ENCODE peak calls at places on chromosomes 1 and 21, in four cellular contexts. L is body of pancreas, J is IMR-90, G is stomach. Z is an unnamed sample.

GRCh38 chr1:107990606-107991005 is 25.6 kb upstream of the VAV3 start:
- DNase-seq in G (no peak), J (no peak), L (no peak), Z (no peak)

GRCh38 chr21:31879911-31880310 is 7.1 kb downstream of the HUNK start:
- DNase-seq in J (no peak), G (no peak), L (no peak), Z (no peak)

GRCh38 chr1:51313961-51314777 is 16.2 kb downstream of the TTC39A start:
- DNase-seq in J (peak), G (no peak), L (peak), Z (peak)

GRCh38 chr1:5423109-5423508 is 569.1 kb downstream of the NPHP4 start:
- DNase-seq in G (no peak), L (no peak), J (no peak), Z (no peak)

GRCh38 chr1:161098161-161099068 is at the start of gene KLHDC9:
- DNase-seq in G (peak), L (peak), J (peak), Z (peak)

GRCh38 chr1:213669964-213670691 is 317.6 kb upstream of the PROX1 start:
- DNase-seq in L (no peak), G (no peak), J (no peak), Z (no peak)

GRCh38 chr1:184075040-184076029 is 23.8 kb downstream of the TSEN15 start:
- DNase-seq in G (no peak), L (peak), J (peak), Z (peak)

GRCh38 chr1:58941471-58942289 is 157.8 kb upstream of the JUN start:
- DNase-seq in G (peak), J (no peak), L (peak), Z (no peak)

GRCh38 chr1:201302168-201302896 is 19.0 kb downstream of the PKP1 start:
- DNase-seq in L (no peak), G (no peak), J (no peak), Z (no peak)

GRCh38 chr1:37448691-37449417 is 25.5 kb upstream of the ZC3H12A start:
- DNase-seq in G (no peak), J (peak), L (no peak), Z (no peak)

GRCh38 chr1:195954848-195955247 is 653.4 kb downstream of the KCNT2 start:
- DNase-seq in J (no peak), G (no peak), L (no peak), Z (no peak)

GRCh38 chr21:41948404-41948895 is 5.4 kb downstream of the C2CD2 start:
- DNase-seq in J (no peak), G (no peak), L (no peak), Z (no peak)

GRCh38 chr1:31625561-31626272 is 8.2 kb downstream of the HCRTR1 start:
- DNase-seq in L (no peak), G (no peak), J (peak), Z (peak)

GRCh38 chr1:59685101-59685500 is 129.6 kb upstream of the HOOK1 start:
- DNase-seq in G (no peak), J (no peak), L (no peak), Z (no peak)

GRCh38 chr1:167185062-167185461 is 35.6 kb upstream of the POU2F1 start:
- DNase-seq in G (no peak), L (no peak), J (no peak), Z (no peak)

GRCh38 chr1:90114521-90115141 is 119.7 kb downstream of the ZNF326 start:
- DNase-seq in J (peak), G (no peak), L (no peak), Z (peak)

GRCh38 chr21:45147473-45148315 is 73.3 kb downstream of the ADARB1 start:
- DNase-seq in L (no peak), G (no peak), J (no peak), Z (no peak)

GRCh38 chr1:192316692-192317091 is at the start of gene RGS21:
- DNase-seq in J (no peak), L (no peak), G (no peak), Z (no peak)

GRCh38 chr1:150152182-150152536 is 2.4 kb downstream of the PLEKHO1 start:
- DNase-seq in G (no peak), L (no peak), J (no peak), Z (no peak)

GRCh38 chr1:100721502-100722205 is 2.1 kb downstream of the VCAM1 start:
- DNase-seq in G (peak), L (peak), J (peak), Z (peak)

GRCh38 chr21:44953628-44954021 is 13.8 kb downstream of the SLX9 start:
- DNase-seq in L (no peak), G (no peak), J (no peak), Z (no peak)

GRCh38 chr1:221824909-221825308 is 83.0 kb upstream of the DUSP10 start:
- DNase-seq in L (peak), J (no peak), G (no peak), Z (no peak)

GRCh38 chr1:9700340-9700739 is 48.8 kb downstream of the PIK3CD start:
- DNase-seq in J (peak), L (no peak), G (no peak), Z (peak)

GRCh38 chr1:159204071-159204790 is 444 bp upstream of the ACKR1 start:
- DNase-seq in G (no peak), J (no peak), L (no peak), Z (no peak)

GRCh38 chr21:34707876-34708325 is 39.1 kb downstream of the CLIC6 start:
- DNase-seq in J (no peak), G (no peak), L (no peak), Z (no peak)

GRCh38 chr1:159959451-159959850 is 5.4 kb upstream of the SLAMF9 start:
- DNase-seq in G (no peak), J (no peak), L (no peak), Z (no peak)

GRCh38 chr21:34582506-34583150 is 32.3 kb downstream of the RCAN1 start:
- DNase-seq in G (no peak), L (no peak), J (peak), Z (peak)

GRCh38 chr1:5847013-5847654 is 145.1 kb downstream of the NPHP4 start:
- DNase-seq in L (no peak), J (peak), G (no peak), Z (peak)

GRCh38 chr1:230823421-230823820 is 44.9 kb downstream of the C1orf198 start:
- DNase-seq in J (no peak), L (peak), G (no peak), Z (no peak)

GRCh38 chr1:29567257-29567656 is 330.9 kb downstream of the PTPRU start:
- DNase-seq in G (no peak), L (no peak), J (no peak), Z (no peak)

GRCh38 chr1:110607663-110608230 is 1.6 kb upstream of the KCNA2 start:
- DNase-seq in J (no peak), G (no peak), L (peak), Z (no peak)

GRCh38 chr1:66933887-66934700 is 9.3 kb downstream of the MIER1 start:
- DNase-seq in J (no peak), L (no peak), G (no peak), Z (no peak)

GRCh38 chr1:156626079-156626438 is 6.8 kb downstream of the HAPLN2 start:
- DNase-seq in L (no peak), J (no peak), G (no peak), Z (no peak)

GRCh38 chr1:156625436-156626078 is 6.3 kb downstream of the HAPLN2 start:
- DNase-seq in G (peak), J (peak), L (peak), Z (no peak)

GRCh38 chr1:156622581-156623297 is 3.5 kb downstream of the HAPLN2 start:
- DNase-seq in J (no peak), G (no peak), L (no peak), Z (no peak)

GRCh38 chr1:156624814-156625435 is 5.7 kb downstream of the HAPLN2 start:
- DNase-seq in L (no peak), J (no peak), G (no peak), Z (no peak)

GRCh38 chr1:156623946-156624813 is 5.0 kb downstream of the HAPLN2 start:
- DNase-seq in G (peak), J (peak), L (peak), Z (peak)
- H3K4me3 ChIP-seq in G (peak), J (peak), L (no peak), Z (peak)

GRCh38 chr1:156815851-156816536 is 654 bp downstream of the SH2D2A start:
- DNase-seq in J (no peak), L (no peak), G (no peak), Z (no peak)

GRCh38 chr1:156815307-156815826 is 1.3 kb downstream of the SH2D2A start:
- DNase-seq in L (peak), J (peak), G (no peak), Z (peak)

GRCh38 chr1:156813298-156813697 is 3.4 kb downstream of the SH2D2A start:
- DNase-seq in L (no peak), J (no peak), G (no peak), Z (no peak)

GRCh38 chr1:156813750-156814570 is 2.7 kb downstream of the SH2D2A start:
- DNase-seq in J (peak), G (peak), L (peak), Z (no peak)

DNA sequence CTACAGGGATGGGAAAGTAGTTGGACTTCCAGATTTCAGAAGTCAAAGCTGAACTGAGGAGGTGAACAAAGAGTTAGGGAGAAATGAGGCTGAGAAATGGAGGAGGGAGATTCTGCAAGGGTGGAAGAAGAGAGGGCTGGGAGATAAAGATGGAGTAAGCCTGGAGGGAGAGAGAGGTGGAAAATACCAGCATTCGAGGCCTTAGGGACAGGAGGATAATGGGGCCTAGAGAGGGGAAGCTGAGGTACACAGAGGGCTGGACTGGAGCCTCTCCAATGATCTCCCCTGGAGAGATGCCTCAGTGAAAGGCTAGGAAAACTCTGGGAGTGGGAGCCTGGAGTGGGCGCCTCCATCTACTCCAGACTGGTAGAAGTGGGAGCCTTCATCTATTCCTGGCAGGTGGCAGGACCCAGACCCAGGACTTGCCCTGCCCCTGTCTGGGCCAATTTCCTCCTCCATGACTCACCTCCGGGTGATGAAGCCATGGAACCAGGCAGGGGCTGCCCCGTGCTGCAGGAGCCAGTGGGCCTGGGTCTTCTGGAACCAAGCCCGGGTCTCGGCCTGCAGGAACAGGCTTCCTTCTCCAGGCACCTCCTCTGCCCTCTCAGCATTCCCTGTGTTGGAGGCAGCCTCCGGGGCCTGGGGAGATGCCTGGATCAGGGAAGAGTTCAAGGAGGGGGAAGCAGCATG is 1.9 kb downstream of the SH2D2A start:
- DNase-seq in G (no peak), L (no peak), J (no peak), Z (no peak)
- H3K27ac ChIP-seq in G (no peak), L (no peak), J (no peak), Z (no peak)

GRCh38 chr1:178513278-178513983 is 522 bp downstream of the TEX35 start:
- DNase-seq in L (no peak), G (peak), J (peak), Z (no peak)
- TF ChIP-seq CTCF in L (no peak), G (no peak), J (no peak), Z (peak)

DNA sequence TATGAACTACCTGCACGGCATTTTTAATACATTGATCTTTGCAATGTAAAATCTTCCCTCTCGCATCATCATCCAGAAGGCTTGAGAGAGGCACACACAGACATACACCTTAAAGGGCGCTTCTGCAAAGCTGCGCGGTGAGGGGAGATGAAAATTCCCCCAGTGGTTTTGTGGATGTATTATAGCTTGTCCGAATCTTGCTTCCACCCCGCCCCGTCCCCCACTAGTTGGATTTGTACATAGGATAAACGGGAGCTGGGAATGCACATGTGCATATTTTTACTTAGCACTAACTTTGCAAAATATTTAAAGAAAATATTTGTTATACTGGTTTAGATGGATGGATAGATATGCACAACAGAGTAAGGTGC is 542 bp upstream of the ASTN1 start:
- DNase-seq in G (no peak), L (no peak), J (no peak), Z (no peak)
- H3K4me3 ChIP-seq in G (no peak), L (no peak), J (peak), Z (no peak)

GRCh38 chr1:165871311-165872067 is 44.1 kb downstream of the UCK2 start:
- DNase-seq in G (peak), J (peak), L (peak), Z (peak)
- H3K27ac ChIP-seq in G (no peak), J (no peak), L (no peak), Z (no peak)

DNA sequence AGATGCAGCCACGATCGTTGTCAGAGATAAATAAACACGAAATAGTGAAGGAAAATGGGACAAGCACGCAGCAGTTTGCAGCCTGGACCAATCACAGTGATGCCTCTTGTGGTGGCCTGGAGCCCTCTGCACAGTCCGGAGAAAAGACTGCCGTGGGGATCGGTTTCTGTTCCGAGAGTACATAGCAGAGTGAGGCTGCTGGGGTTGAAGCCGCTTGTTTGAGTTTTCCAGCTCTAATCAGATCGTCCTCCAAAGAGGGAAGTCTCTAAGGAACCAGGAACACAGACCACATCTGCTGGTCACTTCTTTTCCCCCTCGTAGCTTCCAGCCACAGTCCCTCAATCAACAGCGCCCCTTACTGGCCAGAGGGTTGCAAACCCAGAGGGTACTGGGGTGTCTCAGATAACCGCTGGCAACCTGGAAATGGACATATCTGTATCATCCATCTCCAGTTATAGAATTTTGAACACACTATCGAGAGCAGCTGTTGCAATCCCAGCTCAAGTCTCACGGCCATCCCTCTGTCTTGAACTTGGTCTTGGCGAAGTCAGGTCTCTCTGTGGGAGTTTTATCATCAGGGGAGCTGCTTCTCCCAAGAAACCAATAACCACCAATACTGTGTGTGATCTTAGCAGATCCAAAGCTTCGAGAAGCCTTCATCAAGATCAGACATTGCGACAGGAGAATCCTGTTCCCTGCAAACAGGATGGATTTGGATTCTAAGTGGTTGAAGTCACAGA is 57.4 kb downstream of the OLIG1 start:
- DNase-seq in L (peak), J (peak), G (peak), Z (peak)
- TF ChIP-seq CTCF in L (peak), J (peak), G (no peak), Z (peak)

DNA sequence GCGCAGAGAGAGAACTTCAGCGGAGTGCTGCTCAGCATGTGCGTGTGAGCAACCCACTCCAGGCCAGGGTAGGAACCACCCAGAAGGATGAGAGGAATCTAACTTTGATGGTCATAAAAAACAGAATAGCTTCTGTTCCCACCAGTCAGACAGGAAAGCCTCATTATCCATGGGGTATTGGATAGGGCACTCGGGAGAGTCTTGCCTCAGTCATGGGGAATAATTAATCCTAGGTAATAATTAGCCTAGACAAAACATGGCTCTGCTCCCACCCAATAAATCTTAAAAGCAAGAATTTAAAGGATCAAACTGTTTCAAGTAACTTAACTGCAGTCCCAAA is 35.3 kb downstream of the LDLRAD1 start:
- DNase-seq in G (no peak), L (no peak), J (no peak), Z (no peak)
- H3K4me3 ChIP-seq in G (peak), L (no peak), J (peak), Z (peak)

DNA sequence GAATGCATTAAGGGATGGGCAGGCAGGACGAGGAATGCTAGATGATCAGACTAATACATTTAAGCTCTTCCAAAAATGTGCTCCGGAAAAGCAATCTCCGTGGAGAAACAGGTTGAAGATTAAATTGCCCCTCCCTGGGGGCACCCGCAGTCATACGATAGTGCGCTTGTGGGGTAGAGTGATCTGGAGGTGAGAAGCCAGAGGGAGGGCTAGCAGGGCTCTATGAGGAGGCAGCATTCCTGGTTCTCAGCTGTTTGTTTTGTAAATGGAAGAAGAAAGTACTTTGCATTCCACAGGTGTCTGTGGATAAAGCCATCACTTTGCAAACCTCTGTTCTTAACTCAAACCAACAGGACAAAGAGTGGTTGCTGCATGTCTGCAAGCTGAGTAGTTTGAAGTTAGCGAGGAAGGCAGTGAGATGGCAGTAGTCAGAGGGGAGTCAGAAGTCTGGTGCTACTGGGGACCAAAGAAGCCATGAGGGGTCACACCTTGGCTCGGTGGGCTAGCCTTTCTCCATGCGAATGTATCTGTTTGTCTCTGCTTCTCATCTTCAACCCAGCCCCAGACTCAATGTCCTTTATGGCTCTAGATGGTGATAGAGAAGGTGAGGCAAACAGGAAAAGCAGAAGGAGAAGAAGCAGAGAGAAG is 65.3 kb upstream of the GJA8 start:
- DNase-seq in L (no peak), J (no peak), G (no peak), Z (no peak)
- H3K27ac ChIP-seq in L (no peak), J (no peak), G (no peak), Z (no peak)

Z was measured in brain microvascular endothelial cell.